ENCODE peak calls at places on chromosome 16, in ten cellular contexts. Q is HepG2, W is ovary, H is esophagus muscularis mucosa, S is A549, I is tibial nerve, V is stomach, Z is transverse colon, A is SK-N-SH, T is upper lobe of left lung. J is an unnamed sample.

GRCh38 chr16:67563708-67564468 is 1.6 kb downstream of the CTCF start:
- DNase-seq in W (no peak), I (no peak), T (peak; percentile 76), A (peak; percentile 16), S (no peak), H (no peak), Q (peak; percentile 58), V (peak; percentile 46), Z (peak; percentile 57), J (no peak)

GRCh38 chr16:81645303-81645702 is 133.8 kb upstream of the PLCG2 start:
- DNase-seq in V (no peak), Z (peak; percentile 54), A (peak; percentile 79), W (no peak), T (peak; percentile 33), H (no peak), Q (no peak), S (no peak), I (no peak), J (no peak)

GRCh38 chr16:48365601-48366164 is 19.5 kb downstream of the SIAH1 start:
- DNase-seq in A (peak; percentile 90), T (peak; percentile 98), Z (peak; percentile 94), S (peak; percentile 71), W (peak; percentile 85), V (peak; percentile 94), I (peak; percentile 81), Q (peak; percentile 83), H (peak; percentile 96), J (peak; percentile 90)

GRCh38 chr16:11328172-11329079 is 16.8 kb upstream of the RMI2 start:
- DNase-seq in Z (peak; percentile 75), I (no peak), W (peak; percentile 87), A (no peak), T (peak; percentile 83), S (peak; percentile 78), H (peak; percentile 95), V (peak; percentile 62), Q (no peak), J (no peak)

GRCh38 chr16:68257906-68258800 is 6.2 kb upstream of the SLC7A6 start:
- DNase-seq in T (peak; percentile 47), S (no peak), Q (peak; percentile 95), I (no peak), H (no peak), A (no peak), Z (peak; percentile 66), V (no peak), W (no peak), J (no peak)

GRCh38 chr16:22816475-22816874 is 2.5 kb downstream of the HS3ST2 start:
- DNase-seq in Q (no peak), V (no peak), H (no peak), Z (no peak), I (no peak), S (peak; percentile 15), A (no peak), T (no peak), W (no peak), J (no peak)

GRCh38 chr16:81866820-81867440 is 87.8 kb downstream of the PLCG2 start:
- DNase-seq in V (peak; percentile 55), I (no peak), Z (peak; percentile 59), A (no peak), T (peak; percentile 83), S (no peak), W (peak; percentile 23), H (no peak), Q (no peak), J (no peak)

GRCh38 chr16:10130482-10130996 is 51.7 kb downstream of the GRIN2A start:
- DNase-seq in T (no peak), W (no peak), I (no peak), H (no peak), A (no peak), V (no peak), Z (no peak), S (no peak), Q (no peak), J (no peak)

GRCh38 chr16:19722269-19722952 is 4.3 kb downstream of the IQCK start:
- DNase-seq in Q (no peak), W (no peak), Z (no peak), A (no peak), H (no peak), S (no peak), I (no peak), T (no peak), V (no peak), J (no peak)

GRCh38 chr16:74667215-74667765 is 613 bp upstream of the RFWD3 start:
- DNase-seq in V (peak; percentile 34), A (peak; percentile 24), T (peak; percentile 38), Z (peak; percentile 19), H (no peak), I (no peak), S (no peak), W (peak; percentile 33), Q (peak; percentile 41), J (no peak)

GRCh38 chr16:63983401-63983800 is 1138.5 kb downstream of the CDH11 start:
- DNase-seq in H (no peak), V (no peak), Q (no peak), I (no peak), S (no peak), Z (no peak), W (no peak), T (no peak), A (no peak), J (no peak)

GRCh38 chr16:77834600-77834963 is 46.2 kb downstream of the VAT1L start:
- DNase-seq in H (no peak), T (no peak), Q (no peak), A (peak; percentile 32), W (no peak), V (no peak), I (no peak), Z (no peak), S (no peak), J (no peak)

GRCh38 chr16:57603110-57604024 is 25.1 kb upstream of the ADGRG1 start:
- DNase-seq in H (no peak), V (no peak), A (no peak), S (no peak), I (no peak), Q (no peak), T (no peak), W (no peak), Z (no peak), J (no peak)

GRCh38 chr16:106623-107324 is 28.7 kb downstream of the MPG start:
- DNase-seq in V (peak; percentile 68), Q (peak; percentile 66), S (peak; percentile 71), H (no peak), T (peak; percentile 66), A (peak; percentile 79), I (no peak), W (peak; percentile 56), Z (peak; percentile 46), J (no peak)

GRCh38 chr16:50530277-50531236 is 17.6 kb upstream of the NKD1 start:
- DNase-seq in I (no peak), S (no peak), V (peak; percentile 72), H (peak; percentile 86), Q (peak; percentile 97), A (no peak), W (no peak), T (peak; percentile 68), Z (no peak), J (peak; percentile 66)

GRCh38 chr16:12066823-12067222 is 90.3 kb downstream of the SNX29 start:
- DNase-seq in T (no peak), Q (no peak), S (no peak), W (no peak), I (no peak), V (no peak), A (no peak), Z (no peak), H (no peak), J (no peak)

GRCh38 chr16:25064967-25065366 is 46.6 kb upstream of the LCMT1 start:
- DNase-seq in Z (no peak), I (no peak), Q (peak; percentile 65), W (peak; percentile 25), S (no peak), V (no peak), H (no peak), T (no peak), A (no peak), J (no peak)

GRCh38 chr16:66170989-66171388 is 195.5 kb upstream of the CDH5 start:
- DNase-seq in V (no peak), T (no peak), Z (no peak), I (no peak), H (no peak), Q (no peak), S (no peak), A (no peak), W (no peak), J (peak; percentile 60)

GRCh38 chr16:23318639-23319038 is 16.5 kb downstream of the SCNN1B start:
- DNase-seq in V (peak; percentile 61), Z (peak; percentile 69), A (no peak), Q (no peak), T (peak; percentile 88), I (no peak), W (no peak), S (no peak), H (no peak), J (no peak)

GRCh38 chr16:85522842-85523601 is 90.1 kb upstream of the GSE1 start:
- DNase-seq in A (no peak), H (no peak), V (peak; percentile 75), W (no peak), Q (no peak), Z (peak; percentile 46), S (no peak), I (no peak), T (peak; percentile 58), J (no peak)
- H3K4me1 ChIP-seq in A (no peaks in the 10 kb centered on the region), H (peaks cover 26% of the 10 kb centered on the region), V (peaks cover 42% of the 10 kb centered on the region), W (peaks cover 19% of the 10 kb centered on the region), Q (peaks cover 83% of the 10 kb centered on the region), Z (peaks cover 20% of the 10 kb centered on the region), S (peaks cover 32% of the 10 kb centered on the region), I (peaks cover 43% of the 10 kb centered on the region), T (peaks cover 52% of the 10 kb centered on the region), J (peaks cover 57% of the 10 kb centered on the region)

GRCh38 chr16:71781741-71782140 is 26.9 kb downstream of the AP1G1 start:
- DNase-seq in S (no peak), V (no peak), T (no peak), Z (no peak), H (no peak), I (no peak), Q (peak; percentile 21), A (no peak), W (no peak), J (no peak)
- TF ChIP-seq EP300 in S (no peak), V (no peak), T (no peak), Z (no peak), H (no peak), I (no peak), Q (no peak), A (no peak), W (no peak), J (no peak)

GRCh38 chr16:2009791-2010510 is at the start of gene ZNF598:
- DNase-seq in W (peak; percentile 85), V (peak; percentile 86), S (peak; percentile 84), A (peak; percentile 98), Z (peak; percentile 86), H (no peak), Q (peak; percentile 73), T (peak; percentile 81), I (peak; percentile 65), J (no peak)
- H3K4me1 ChIP-seq in W (peaks cover 21% of the 10 kb centered on the region), V (peaks cover 47% of the 10 kb centered on the region), S (peaks cover 53% of the 10 kb centered on the region), A (peaks cover 18% of the 10 kb centered on the region), Z (peaks cover 24% of the 10 kb centered on the region), H (peaks cover 49% of the 10 kb centered on the region), Q (peaks cover 68% of the 10 kb centered on the region), T (peaks cover 40% of the 10 kb centered on the region), I (peaks cover 50% of the 10 kb centered on the region), J (peaks cover 52% of the 10 kb centered on the region)

GRCh38 chr16:84593825-84594724 is 23.8 kb downstream of the COTL1 start:
- DNase-seq in I (no peak), H (no peak), S (no peak), Z (peak; percentile 84), Q (peak; percentile 36), A (peak; percentile 58), W (peak; percentile 44), T (peak; percentile 77), V (peak; percentile 78), J (no peak)
- TF ChIP-seq EP300 in I (no peak), H (no peak), S (no peak), Z (no peak), Q (no peak), A (no peak), W (no peak), T (no peak), V (no peak), J (no peak)